ENCODE peak calls at places on chromosomes 13 and 19, in nine cellular contexts. One of them, this sample, is unnamed.

GRCh38 chr19:28289294-28290063 is 923.5 kb downstream of the UQCRFS1 start:
- DNase-seq in HEK293T: no peak
- DNase-seq in stimulated activated CD4-positive, alpha-beta T cell treated with anti-CD3 and anti-CD28 coated beads, Interleukin-2, amount 100 ng/mL, for 48 hours: no peak
- DNase-seq in activated naive CD4-positive, alpha-beta T cell treated with Interleukin-2 at 50 U/mL for 16 hours: no peak
- DNase-seq in activated naive CD8-positive, alpha-beta T cell treated with anti-CD3 and anti-CD28 coated beads, Interleukin-2, amount 50 U/mL, for 24 hours: no peak
- DNase-seq in right lobe of liver: no peak
- DNase-seq in ELR: no peak
- DNase-seq in WTC11: no peak
- DNase-seq in AG04450: no peak
- DNase-seq in this sample: no peak

GRCh38 chr13:72390909-72391308 is 336.5 kb downstream of the MZT1 start:
- DNase-seq in HEK293T: no peak
- DNase-seq in stimulated activated CD4-positive, alpha-beta T cell treated with anti-CD3 and anti-CD28 coated beads, Interleukin-2, amount 100 ng/mL, for 48 hours: no peak
- DNase-seq in activated naive CD4-positive, alpha-beta T cell treated with Interleukin-2 at 50 U/mL for 16 hours: no peak
- DNase-seq in activated naive CD8-positive, alpha-beta T cell treated with anti-CD3 and anti-CD28 coated beads, Interleukin-2, amount 50 U/mL, for 24 hours: no peak
- DNase-seq in right lobe of liver: no peak
- DNase-seq in ELR: peak
- DNase-seq in WTC11: no peak
- DNase-seq in AG04450: no peak
- DNase-seq in this sample: no peak

GRCh38 chr13:37539176-37539575 is 59.4 kb downstream of the POSTN start:
- DNase-seq in HEK293T: no peak
- DNase-seq in stimulated activated CD4-positive, alpha-beta T cell treated with anti-CD3 and anti-CD28 coated beads, Interleukin-2, amount 100 ng/mL, for 48 hours: no peak
- DNase-seq in activated naive CD4-positive, alpha-beta T cell treated with Interleukin-2 at 50 U/mL for 16 hours: no peak
- DNase-seq in activated naive CD8-positive, alpha-beta T cell treated with anti-CD3 and anti-CD28 coated beads, Interleukin-2, amount 50 U/mL, for 24 hours: no peak
- DNase-seq in right lobe of liver: no peak
- DNase-seq in ELR: no peak
- DNase-seq in WTC11: no peak
- DNase-seq in AG04450: no peak
- DNase-seq in this sample: no peak

GRCh38 chr13:75636339-75637095 is 387 bp downstream of the LMO7 start:
- DNase-seq in HEK293T: no peak
- DNase-seq in stimulated activated CD4-positive, alpha-beta T cell treated with anti-CD3 and anti-CD28 coated beads, Interleukin-2, amount 100 ng/mL, for 48 hours: peak
- DNase-seq in activated naive CD4-positive, alpha-beta T cell treated with Interleukin-2 at 50 U/mL for 16 hours: peak
- DNase-seq in activated naive CD8-positive, alpha-beta T cell treated with anti-CD3 and anti-CD28 coated beads, Interleukin-2, amount 50 U/mL, for 24 hours: peak
- DNase-seq in right lobe of liver: no peak
- DNase-seq in ELR: peak
- DNase-seq in WTC11: peak
- DNase-seq in AG04450: no peak
- DNase-seq in this sample: peak

GRCh38 chr19:3694361-3695123 is 5.7 kb downstream of the PIP5K1C start:
- DNase-seq in HEK293T: no peak
- DNase-seq in stimulated activated CD4-positive, alpha-beta T cell treated with anti-CD3 and anti-CD28 coated beads, Interleukin-2, amount 100 ng/mL, for 48 hours: no peak
- DNase-seq in activated naive CD4-positive, alpha-beta T cell treated with Interleukin-2 at 50 U/mL for 16 hours: no peak
- DNase-seq in activated naive CD8-positive, alpha-beta T cell treated with anti-CD3 and anti-CD28 coated beads, Interleukin-2, amount 50 U/mL, for 24 hours: no peak
- DNase-seq in right lobe of liver: no peak
- DNase-seq in ELR: no peak
- DNase-seq in WTC11: no peak
- DNase-seq in AG04450: no peak
- DNase-seq in this sample: no peak

GRCh38 chr19:28523619-28524018 is 689.3 kb downstream of the UQCRFS1 start:
- DNase-seq in HEK293T: no peak
- DNase-seq in stimulated activated CD4-positive, alpha-beta T cell treated with anti-CD3 and anti-CD28 coated beads, Interleukin-2, amount 100 ng/mL, for 48 hours: no peak
- DNase-seq in activated naive CD4-positive, alpha-beta T cell treated with Interleukin-2 at 50 U/mL for 16 hours: no peak
- DNase-seq in activated naive CD8-positive, alpha-beta T cell treated with anti-CD3 and anti-CD28 coated beads, Interleukin-2, amount 50 U/mL, for 24 hours: no peak
- DNase-seq in right lobe of liver: no peak
- DNase-seq in ELR: no peak
- DNase-seq in WTC11: no peak
- DNase-seq in AG04450: no peak
- DNase-seq in this sample: no peak

GRCh38 chr19:10975374-10976036 is 14.7 kb downstream of the SMARCA4 start:
- DNase-seq in HEK293T: no peak
- DNase-seq in stimulated activated CD4-positive, alpha-beta T cell treated with anti-CD3 and anti-CD28 coated beads, Interleukin-2, amount 100 ng/mL, for 48 hours: no peak
- DNase-seq in activated naive CD4-positive, alpha-beta T cell treated with Interleukin-2 at 50 U/mL for 16 hours: no peak
- DNase-seq in activated naive CD8-positive, alpha-beta T cell treated with anti-CD3 and anti-CD28 coated beads, Interleukin-2, amount 50 U/mL, for 24 hours: no peak
- DNase-seq in right lobe of liver: no peak
- DNase-seq in ELR: no peak
- DNase-seq in WTC11: no peak
- DNase-seq in AG04450: no peak
- DNase-seq in this sample: peak

GRCh38 chr19:48964205-48965032 is 690 bp upstream of the FTL start:
- DNase-seq in HEK293T: no peak
- DNase-seq in stimulated activated CD4-positive, alpha-beta T cell treated with anti-CD3 and anti-CD28 coated beads, Interleukin-2, amount 100 ng/mL, for 48 hours: no peak
- DNase-seq in activated naive CD4-positive, alpha-beta T cell treated with Interleukin-2 at 50 U/mL for 16 hours: no peak
- DNase-seq in activated naive CD8-positive, alpha-beta T cell treated with anti-CD3 and anti-CD28 coated beads, Interleukin-2, amount 50 U/mL, for 24 hours: no peak
- DNase-seq in right lobe of liver: peak
- DNase-seq in ELR: peak
- DNase-seq in WTC11: peak
- DNase-seq in AG04450: no peak
- DNase-seq in this sample: peak

GRCh38 chr19:38867176-38867780 is 10.8 kb downstream of the RINL start:
- DNase-seq in HEK293T: no peak
- DNase-seq in stimulated activated CD4-positive, alpha-beta T cell treated with anti-CD3 and anti-CD28 coated beads, Interleukin-2, amount 100 ng/mL, for 48 hours: no peak
- DNase-seq in activated naive CD4-positive, alpha-beta T cell treated with Interleukin-2 at 50 U/mL for 16 hours: no peak
- DNase-seq in activated naive CD8-positive, alpha-beta T cell treated with anti-CD3 and anti-CD28 coated beads, Interleukin-2, amount 50 U/mL, for 24 hours: no peak
- DNase-seq in right lobe of liver: no peak
- DNase-seq in ELR: no peak
- DNase-seq in WTC11: no peak
- DNase-seq in AG04450: no peak
- DNase-seq in this sample: no peak

GRCh38 chr13:51636349-51636890 is 52.2 kb downstream of the WDFY2 start:
- DNase-seq in HEK293T: no peak
- DNase-seq in stimulated activated CD4-positive, alpha-beta T cell treated with anti-CD3 and anti-CD28 coated beads, Interleukin-2, amount 100 ng/mL, for 48 hours: no peak
- DNase-seq in activated naive CD4-positive, alpha-beta T cell treated with Interleukin-2 at 50 U/mL for 16 hours: no peak
- DNase-seq in activated naive CD8-positive, alpha-beta T cell treated with anti-CD3 and anti-CD28 coated beads, Interleukin-2, amount 50 U/mL, for 24 hours: no peak
- DNase-seq in right lobe of liver: no peak
- DNase-seq in ELR: no peak
- DNase-seq in WTC11: no peak
- DNase-seq in AG04450: no peak
- DNase-seq in this sample: no peak

GRCh38 chr13:40812724-40813445 is 23.5 kb downstream of the SLC25A15 start:
- DNase-seq in HEK293T: no peak
- DNase-seq in stimulated activated CD4-positive, alpha-beta T cell treated with anti-CD3 and anti-CD28 coated beads, Interleukin-2, amount 100 ng/mL, for 48 hours: no peak
- DNase-seq in activated naive CD4-positive, alpha-beta T cell treated with Interleukin-2 at 50 U/mL for 16 hours: no peak
- DNase-seq in activated naive CD8-positive, alpha-beta T cell treated with anti-CD3 and anti-CD28 coated beads, Interleukin-2, amount 50 U/mL, for 24 hours: no peak
- DNase-seq in right lobe of liver: no peak
- DNase-seq in ELR: peak
- DNase-seq in WTC11: no peak
- DNase-seq in AG04450: peak
- DNase-seq in this sample: no peak

GRCh38 chr13:112752711-112753541 is 63.1 kb downstream of the ATP11A start:
- DNase-seq in HEK293T: no peak
- DNase-seq in stimulated activated CD4-positive, alpha-beta T cell treated with anti-CD3 and anti-CD28 coated beads, Interleukin-2, amount 100 ng/mL, for 48 hours: peak
- DNase-seq in activated naive CD4-positive, alpha-beta T cell treated with Interleukin-2 at 50 U/mL for 16 hours: peak
- DNase-seq in activated naive CD8-positive, alpha-beta T cell treated with anti-CD3 and anti-CD28 coated beads, Interleukin-2, amount 50 U/mL, for 24 hours: peak
- DNase-seq in right lobe of liver: no peak
- DNase-seq in ELR: no peak
- DNase-seq in WTC11: no peak
- DNase-seq in AG04450: no peak
- DNase-seq in this sample: no peak

GRCh38 chr19:35986664-35987570 is 8.1 kb upstream of the SDHAF1 start:
- DNase-seq in HEK293T: peak
- DNase-seq in stimulated activated CD4-positive, alpha-beta T cell treated with anti-CD3 and anti-CD28 coated beads, Interleukin-2, amount 100 ng/mL, for 48 hours: peak
- DNase-seq in activated naive CD4-positive, alpha-beta T cell treated with Interleukin-2 at 50 U/mL for 16 hours: peak
- DNase-seq in activated naive CD8-positive, alpha-beta T cell treated with anti-CD3 and anti-CD28 coated beads, Interleukin-2, amount 50 U/mL, for 24 hours: peak
- DNase-seq in right lobe of liver: no peak
- DNase-seq in ELR: no peak
- DNase-seq in WTC11: peak
- DNase-seq in AG04450: no peak
- DNase-seq in this sample: peak